ENCODE peak calls at places on chromosome 2, in ten cellular contexts. Q is stimulated activated CD4-positive, alpha-beta T cell treated with anti-CD3 and anti-CD28 coated beads, Interleukin-12 subunit alpha, Interleukin-12 subunit beta, amount 100 ng/mL, for 48 hours; J is NCI-H345; R is NAMALWA; K is hippocampal formation; E is left cardiac atrium; Y is lower lobe of right lung; L is GM03348; I is neural crest cell; M is SJCRH30. T is an unnamed sample.

GRCh38 chr2:120758181-120759048 is 22.7 kb downstream of the GLI2 start:
- DNase-seq in Q (no peak), J (no peak), R (no peak), K (no peak), E (peak), Y (peak), L (peak), I (no peak), M (no peak), T (no peak)

GRCh38 chr2:69216535-69217332 is 170.3 kb downstream of the GFPT1 start:
- DNase-seq in Q (no peak), J (no peak), R (no peak), K (no peak), E (no peak), Y (no peak), L (no peak), I (peak), M (peak), T (no peak)

GRCh38 chr2:22890142-22890541 is 494.8 kb upstream of the KLHL29 start:
- DNase-seq in Q (no peak), J (peak), R (no peak), K (no peak), E (no peak), Y (no peak), L (no peak), I (no peak), M (no peak), T (no peak)

GRCh38 chr2:59741840-59742239 is 811.6 kb downstream of the BCL11A start:
- DNase-seq in Q (no peak), J (no peak), R (no peak), K (no peak), E (no peak), Y (no peak), L (no peak), I (no peak), M (no peak), T (no peak)

GRCh38 chr2:201235865-201236811 is 24.2 kb upstream of the CASP8 start:
- DNase-seq in Q (peak), J (peak), R (peak), K (no peak), E (peak), Y (peak), L (peak), I (peak), M (peak), T (peak)

GRCh38 chr2:110097506-110098220 is 18.0 kb downstream of the MALL start:
- DNase-seq in Q (no peak), J (no peak), R (no peak), K (no peak), E (no peak), Y (peak), L (no peak), I (no peak), M (no peak), T (no peak)

GRCh38 chr2:240127911-240128607 is 8.0 kb downstream of the COPS9 start:
- DNase-seq in Q (no peak), J (no peak), R (no peak), K (no peak), E (no peak), Y (no peak), L (no peak), I (no peak), M (peak), T (no peak)

GRCh38 chr2:200667397-200667796 is 81.6 kb downstream of the AOX1 start:
- DNase-seq in Q (no peak), J (no peak), R (no peak), K (no peak), E (no peak), Y (no peak), L (no peak), I (no peak), M (no peak), T (no peak)

GRCh38 chr2:55051026-55051866 is 995 bp upstream of the RTN4 start:
- DNase-seq in Q (no peak), J (peak), R (peak), K (no peak), E (peak), Y (no peak), L (peak), I (peak), M (peak), T (no peak)

GRCh38 chr2:4020649-4021048 is 317.3 kb downstream of the DCDC2C start:
- DNase-seq in Q (no peak), J (peak), R (no peak), K (no peak), E (no peak), Y (no peak), L (no peak), I (no peak), M (no peak), T (no peak)

GRCh38 chr2:31334311-31335026 is 80.1 kb downstream of the XDH start:
- DNase-seq in Q (no peak), J (no peak), R (no peak), K (no peak), E (no peak), Y (no peak), L (no peak), I (no peak), M (peak), T (no peak)

GRCh38 chr2:190679813-190680591 is 31.1 kb downstream of the NAB1 start:
- DNase-seq in Q (peak), J (peak), R (peak), K (no peak), E (peak), Y (peak), L (no peak), I (peak), M (peak), T (peak)